ENCODE peak calls at places on chromosomes 7 and 10, in nine cellular contexts. One of them, this sample, is unnamed.

GRCh38 chr10:79561257-79561656 is 1.1 kb upstream of the SFTPA2 start:
- DNase-seq in H9: no peak
- DNase-seq in A549: no peak
- DNase-seq in PC-3: no peak
- DNase-seq in keratinocyte: no peak
- DNase-seq in IMR-90: no peak
- DNase-seq in H1: no peak
- DNase-seq in GM23248: no peak
- DNase-seq in MM.1S: peak
- DNase-seq in this sample: no peak

GRCh38 chr7:78279035-78279434 is 480.5 kb downstream of the PHTF2 start:
- DNase-seq in GM23248: peak
- DNase-seq in A549: no peak
- DNase-seq in H9: no peak
- DNase-seq in H1: no peak
- DNase-seq in PC-3: peak
- DNase-seq in IMR-90: peak
- DNase-seq in MM.1S: no peak
- DNase-seq in keratinocyte: no peak
- DNase-seq in this sample: peak

GRCh38 chr10:79068203-79068561 is 584 bp upstream of the ZMIZ1 start:
- DNase-seq in PC-3: peak
- DNase-seq in H1: no peak
- DNase-seq in IMR-90: no peak
- DNase-seq in GM23248: peak
- DNase-seq in H9: no peak
- DNase-seq in keratinocyte: no peak
- DNase-seq in MM.1S: no peak
- DNase-seq in A549: peak
- DNase-seq in this sample: no peak

GRCh38 chr7:91164948-91165845 is 99.0 kb upstream of the FZD1 start:
- DNase-seq in A549: no peak
- DNase-seq in PC-3: peak
- DNase-seq in IMR-90: peak
- DNase-seq in keratinocyte: no peak
- DNase-seq in H1: no peak
- DNase-seq in GM23248: peak
- DNase-seq in H9: no peak
- DNase-seq in MM.1S: no peak
- DNase-seq in this sample: peak

GRCh38 chr10:75712241-75712880 is 280.9 kb downstream of the LRMDA start:
- DNase-seq in H1: no peak
- DNase-seq in H9: no peak
- DNase-seq in A549: no peak
- DNase-seq in IMR-90: no peak
- DNase-seq in PC-3: no peak
- DNase-seq in GM23248: no peak
- DNase-seq in MM.1S: no peak
- DNase-seq in keratinocyte: no peak
- DNase-seq in this sample: no peak

GRCh38 chr7:73999664-74000420 is 28.1 kb upstream of the ELN start:
- DNase-seq in H1: no peak
- DNase-seq in A549: no peak
- DNase-seq in H9: no peak
- DNase-seq in MM.1S: no peak
- DNase-seq in GM23248: peak
- DNase-seq in PC-3: no peak
- DNase-seq in keratinocyte: no peak
- DNase-seq in IMR-90: peak
- DNase-seq in this sample: peak

GRCh38 chr7:101634196-101634717 is 5.2 kb upstream of the MYL10 start:
- DNase-seq in IMR-90: no peak
- DNase-seq in H9: no peak
- DNase-seq in MM.1S: no peak
- DNase-seq in keratinocyte: no peak
- DNase-seq in A549: no peak
- DNase-seq in H1: no peak
- DNase-seq in GM23248: no peak
- DNase-seq in PC-3: no peak
- DNase-seq in this sample: no peak

GRCh38 chr7:158623241-158623640 is 35.6 kb upstream of the PTPRN2 start:
- DNase-seq in H9: no peak
- DNase-seq in A549: no peak
- DNase-seq in keratinocyte: no peak
- DNase-seq in IMR-90: no peak
- DNase-seq in PC-3: no peak
- DNase-seq in GM23248: no peak
- DNase-seq in H1: no peak
- DNase-seq in MM.1S: no peak
- DNase-seq in this sample: no peak

GRCh38 chr7:100406767-100407166 is 21.7 kb downstream of the ZCWPW1 start:
- DNase-seq in H1: no peak
- DNase-seq in MM.1S: no peak
- DNase-seq in H9: no peak
- DNase-seq in PC-3: peak
- DNase-seq in keratinocyte: no peak
- DNase-seq in GM23248: peak
- DNase-seq in A549: no peak
- DNase-seq in IMR-90: peak
- DNase-seq in this sample: peak

GRCh38 chr7:45223078-45223477 is 65.5 kb downstream of the RAMP3 start:
- DNase-seq in MM.1S: no peak
- DNase-seq in H1: no peak
- DNase-seq in H9: no peak
- DNase-seq in PC-3: no peak
- DNase-seq in A549: no peak
- DNase-seq in GM23248: no peak
- DNase-seq in IMR-90: no peak
- DNase-seq in keratinocyte: no peak
- DNase-seq in this sample: no peak

GRCh38 chr7:143978585-143978984 is 21.5 kb upstream of the OR6B1 start:
- DNase-seq in IMR-90: no peak
- DNase-seq in H1: no peak
- DNase-seq in H9: no peak
- DNase-seq in GM23248: peak
- DNase-seq in A549: no peak
- DNase-seq in PC-3: peak
- DNase-seq in keratinocyte: no peak
- DNase-seq in MM.1S: no peak
- DNase-seq in this sample: no peak

GRCh38 chr10:127563718-127564553 is 14.8 kb downstream of the NPS start:
- DNase-seq in A549: peak
- DNase-seq in GM23248: peak
- DNase-seq in PC-3: peak
- DNase-seq in H1: no peak
- DNase-seq in MM.1S: peak
- DNase-seq in H9: peak
- DNase-seq in keratinocyte: no peak
- DNase-seq in IMR-90: no peak
- DNase-seq in this sample: no peak

GRCh38 chr7:455110-455928 is 64.3 kb downstream of the PDGFA start:
- DNase-seq in MM.1S: no peak
- DNase-seq in IMR-90: no peak
- DNase-seq in keratinocyte: no peak
- DNase-seq in PC-3: no peak
- DNase-seq in A549: no peak
- DNase-seq in H1: no peak
- DNase-seq in GM23248: no peak
- DNase-seq in H9: no peak
- DNase-seq in this sample: no peak

GRCh38 chr10:42932735-42933453 is 144.0 kb upstream of the RET start:
- DNase-seq in keratinocyte: no peak
- DNase-seq in A549: no peak
- DNase-seq in H1: peak
- DNase-seq in MM.1S: no peak
- DNase-seq in IMR-90: no peak
- DNase-seq in PC-3: no peak
- DNase-seq in H9: peak
- DNase-seq in GM23248: no peak
- DNase-seq in this sample: no peak

GRCh38 chr10:1374501-1374900 is 318.3 kb downstream of the WDR37 start:
- DNase-seq in PC-3: no peak
- DNase-seq in IMR-90: no peak
- DNase-seq in MM.1S: no peak
- DNase-seq in A549: no peak
- DNase-seq in H9: no peak
- DNase-seq in keratinocyte: no peak
- DNase-seq in GM23248: no peak
- DNase-seq in H1: no peak
- DNase-seq in this sample: no peak

GRCh38 chr10:99266383-99266782 is 30.7 kb upstream of the HPSE2 start:
- DNase-seq in A549: no peak
- DNase-seq in PC-3: no peak
- DNase-seq in keratinocyte: no peak
- DNase-seq in IMR-90: no peak
- DNase-seq in H1: no peak
- DNase-seq in GM23248: no peak
- DNase-seq in MM.1S: peak
- DNase-seq in H9: no peak
- DNase-seq in this sample: no peak

GRCh38 chr10:28722065-28722803 is 44.9 kb downstream of the BAMBI start:
- DNase-seq in GM23248: peak
- DNase-seq in MM.1S: no peak
- DNase-seq in keratinocyte: no peak
- DNase-seq in H9: peak
- DNase-seq in PC-3: peak
- DNase-seq in H1: peak
- DNase-seq in A549: peak
- DNase-seq in IMR-90: peak
- DNase-seq in this sample: peak

GRCh38 chr7:128838981-128839731 is 8.9 kb downstream of the FLNC start:
- DNase-seq in A549: no peak
- DNase-seq in MM.1S: no peak
- DNase-seq in H9: no peak
- DNase-seq in PC-3: no peak
- DNase-seq in IMR-90: no peak
- DNase-seq in keratinocyte: no peak
- DNase-seq in H1: no peak
- DNase-seq in GM23248: no peak
- DNase-seq in this sample: no peak

GRCh38 chr10:70780370-70780760 is 4.8 kb downstream of the TBATA start:
- DNase-seq in IMR-90: no peak
- DNase-seq in H9: no peak
- DNase-seq in GM23248: no peak
- DNase-seq in keratinocyte: no peak
- DNase-seq in PC-3: no peak
- DNase-seq in A549: no peak
- DNase-seq in MM.1S: no peak
- DNase-seq in H1: no peak
- DNase-seq in this sample: no peak

GRCh38 chr7:522071-522937 is 2.7 kb upstream of the PDGFA start:
- DNase-seq in GM23248: peak
- DNase-seq in H1: no peak
- DNase-seq in H9: no peak
- DNase-seq in MM.1S: no peak
- DNase-seq in A549: no peak
- DNase-seq in PC-3: peak
- DNase-seq in IMR-90: peak
- DNase-seq in keratinocyte: no peak
- DNase-seq in this sample: peak

GRCh38 chr7:103867874-103868273 is 121.6 kb downstream of the RELN start:
- DNase-seq in GM23248: no peak
- DNase-seq in A549: no peak
- DNase-seq in IMR-90: no peak
- DNase-seq in MM.1S: no peak
- DNase-seq in H9: no peak
- DNase-seq in PC-3: no peak
- DNase-seq in keratinocyte: no peak
- DNase-seq in H1: no peak
- DNase-seq in this sample: no peak

GRCh38 chr7:31748084-31748483 is 61.1 kb downstream of the PPP1R17 start:
- DNase-seq in H9: no peak
- DNase-seq in keratinocyte: no peak
- DNase-seq in A549: no peak
- DNase-seq in PC-3: peak
- DNase-seq in GM23248: no peak
- DNase-seq in IMR-90: no peak
- DNase-seq in MM.1S: no peak
- DNase-seq in H1: no peak
- DNase-seq in this sample: no peak

DNA sequence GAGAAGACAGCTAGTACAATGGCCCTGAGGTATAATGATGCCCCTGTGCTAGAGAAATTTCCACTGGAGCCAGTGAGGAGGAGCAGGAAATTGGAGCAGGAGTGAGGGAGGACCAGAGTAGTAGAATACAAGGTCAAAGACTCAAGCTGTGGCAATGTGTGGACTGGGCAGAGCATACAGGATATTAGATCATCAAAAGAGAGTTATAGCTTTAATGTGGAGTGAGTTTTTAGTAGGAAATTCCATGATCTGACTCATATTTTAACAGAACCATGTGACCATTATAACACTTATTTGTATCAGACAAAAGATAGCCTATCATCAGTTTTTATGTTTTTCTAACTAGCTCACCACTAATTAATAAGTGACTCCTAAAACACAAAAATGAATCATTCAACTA is 154.1 kb downstream of the DGKB start:
- DNase-seq in H9: no peak
- DNase-seq in GM23248: peak
- DNase-seq in A549: no peak
- DNase-seq in keratinocyte: peak
- DNase-seq in H1: no peak
- DNase-seq in PC-3: peak
- DNase-seq in MM.1S: no peak
- DNase-seq in IMR-90: peak
- DNase-seq in this sample: peak
- H3K4me2 ChIP-seq in H9: no peak
- H3K4me2 ChIP-seq in GM23248: peak
- H3K4me2 ChIP-seq in A549: no peak
- H3K4me2 ChIP-seq in keratinocyte: no peak
- H3K4me2 ChIP-seq in H1: no peak
- H3K4me2 ChIP-seq in PC-3: no peak
- H3K4me2 ChIP-seq in MM.1S: no peak
- H3K4me2 ChIP-seq in IMR-90: no peak
- H3K4me2 ChIP-seq in this sample: no peak

GRCh38 chr10:103479135-103479534 is at the start of gene CALHM3:
- DNase-seq in A549: peak
- DNase-seq in MM.1S: no peak
- DNase-seq in keratinocyte: no peak
- DNase-seq in H9: no peak
- DNase-seq in PC-3: peak
- DNase-seq in H1: no peak
- DNase-seq in IMR-90: no peak
- DNase-seq in GM23248: peak
- DNase-seq in this sample: no peak
- H3K4me2 ChIP-seq in A549: peak
- H3K4me2 ChIP-seq in MM.1S: no peak
- H3K4me2 ChIP-seq in keratinocyte: peak
- H3K4me2 ChIP-seq in H9: no peak
- H3K4me2 ChIP-seq in PC-3: peak
- H3K4me2 ChIP-seq in H1: no peak
- H3K4me2 ChIP-seq in IMR-90: no peak
- H3K4me2 ChIP-seq in GM23248: no peak
- H3K4me2 ChIP-seq in this sample: no peak

GRCh38 chr10:73131913-73132686 is 21.8 kb downstream of the NUDT13 start:
- DNase-seq in GM23248: no peak
- DNase-seq in MM.1S: no peak
- DNase-seq in H1: no peak
- DNase-seq in keratinocyte: no peak
- DNase-seq in H9: no peak
- DNase-seq in PC-3: peak
- DNase-seq in IMR-90: no peak
- DNase-seq in A549: no peak
- DNase-seq in this sample: no peak
- H3K4me2 ChIP-seq in GM23248: no peak
- H3K4me2 ChIP-seq in MM.1S: no peak
- H3K4me2 ChIP-seq in H1: no peak
- H3K4me2 ChIP-seq in keratinocyte: no peak
- H3K4me2 ChIP-seq in H9: no peak
- H3K4me2 ChIP-seq in PC-3: peak
- H3K4me2 ChIP-seq in IMR-90: no peak
- H3K4me2 ChIP-seq in A549: no peak
- H3K4me2 ChIP-seq in this sample: no peak

GRCh38 chr10:86377797-86378146 is 11.2 kb upstream of the GRID1 start:
- DNase-seq in GM23248: no peak
- DNase-seq in PC-3: no peak
- DNase-seq in H9: no peak
- DNase-seq in H1: no peak
- DNase-seq in IMR-90: no peak
- DNase-seq in keratinocyte: no peak
- DNase-seq in MM.1S: no peak
- DNase-seq in A549: no peak
- DNase-seq in this sample: no peak
- H3K4me2 ChIP-seq in GM23248: no peak
- H3K4me2 ChIP-seq in PC-3: no peak
- H3K4me2 ChIP-seq in H9: no peak
- H3K4me2 ChIP-seq in H1: no peak
- H3K4me2 ChIP-seq in IMR-90: no peak
- H3K4me2 ChIP-seq in keratinocyte: no peak
- H3K4me2 ChIP-seq in MM.1S: no peak
- H3K4me2 ChIP-seq in A549: no peak
- H3K4me2 ChIP-seq in this sample: no peak